ENCODE peak calls at places on chromosome 21, in five cellular contexts. One of them, this sample, is unnamed.

GRCh38 chr21:29290245-29290644 is 8.5 kb upstream of the BACH1 start:
- DNase-seq in testis: no peak
- DNase-seq in H9: no peak
- DNase-seq in ovary: no peak
- DNase-seq in lower lobe of right lung: no peak
- DNase-seq in this sample: no peak

GRCh38 chr21:35336534-35336933 is 287.4 kb upstream of the RUNX1 start:
- DNase-seq in H9: no peak
- DNase-seq in ovary: no peak
- DNase-seq in testis: peak; percentile 66
- DNase-seq in lower lobe of right lung: no peak
- DNase-seq in this sample: no peak

GRCh38 chr21:39630191-39630591 is 17.5 kb downstream of the B3GALT5 start:
- DNase-seq in lower lobe of right lung: no peak
- DNase-seq in H9: no peak
- DNase-seq in ovary: no peak
- DNase-seq in testis: no peak
- DNase-seq in this sample: no peak

GRCh38 chr21:35116777-35117176 is 67.7 kb upstream of the RUNX1 start:
- DNase-seq in ovary: no peak
- DNase-seq in testis: no peak
- DNase-seq in lower lobe of right lung: no peak
- DNase-seq in H9: no peak
- DNase-seq in this sample: no peak

GRCh38 chr21:26138615-26139257 is 31.8 kb downstream of the APP start:
- DNase-seq in testis: no peak
- DNase-seq in H9: no peak
- DNase-seq in ovary: no peak
- DNase-seq in lower lobe of right lung: no peak
- DNase-seq in this sample: no peak

GRCh38 chr21:29029524-29029923 is 5.1 kb downstream of the USP16 start:
- DNase-seq in ovary: no peak
- DNase-seq in H9: no peak
- DNase-seq in testis: no peak
- DNase-seq in lower lobe of right lung: no peak
- DNase-seq in this sample: no peak

GRCh38 chr21:15986277-15986676 is 256.5 kb downstream of the USP25 start:
- DNase-seq in H9: no peak
- DNase-seq in ovary: no peak
- DNase-seq in lower lobe of right lung: no peak
- DNase-seq in testis: no peak
- DNase-seq in this sample: no peak

GRCh38 chr21:15400905-15401304 is 328.9 kb upstream of the USP25 start:
- DNase-seq in lower lobe of right lung: no peak
- DNase-seq in H9: no peak
- DNase-seq in ovary: no peak
- DNase-seq in testis: no peak
- DNase-seq in this sample: no peak

GRCh38 chr21:39318091-39318959 is 4.9 kb upstream of the BRWD1 start:
- DNase-seq in H9: no peak
- DNase-seq in ovary: no peak
- DNase-seq in testis: no peak
- DNase-seq in lower lobe of right lung: no peak
- DNase-seq in this sample: no peak

GRCh38 chr21:39373634-39374033 is 24.7 kb upstream of the HMGN1 start:
- DNase-seq in H9: peak; percentile 40
- DNase-seq in lower lobe of right lung: no peak
- DNase-seq in testis: peak; percentile 34
- DNase-seq in ovary: no peak
- DNase-seq in this sample: no peak

GRCh38 chr21:39007532-39007931 is 175.7 kb downstream of the PSMG1 start:
- DNase-seq in lower lobe of right lung: no peak
- DNase-seq in H9: no peak
- DNase-seq in ovary: no peak
- DNase-seq in testis: no peak
- DNase-seq in this sample: no peak

GRCh38 chr21:32813265-32813903 is 41.8 kb upstream of the PAXBP1 start:
- DNase-seq in ovary: peak; percentile 55
- DNase-seq in H9: peak; percentile 46
- DNase-seq in testis: no peak
- DNase-seq in lower lobe of right lung: no peak
- DNase-seq in this sample: peak; percentile 42

GRCh38 chr21:26170471-26171309 is at the start of gene APP:
- DNase-seq in H9: peak; percentile 79
- DNase-seq in testis: peak; percentile 90
- DNase-seq in ovary: peak; percentile 86
- DNase-seq in lower lobe of right lung: peak; percentile 90
- DNase-seq in this sample: peak; percentile 86

GRCh38 chr21:15066231-15066577 is 1.4 kb upstream of the NRIP1 start:
- DNase-seq in testis: no peak
- DNase-seq in lower lobe of right lung: no peak
- DNase-seq in H9: no peak
- DNase-seq in ovary: no peak
- DNase-seq in this sample: no peak

GRCh38 chr21:35222541-35222941 is 173.4 kb upstream of the RUNX1 start:
- DNase-seq in ovary: no peak
- DNase-seq in lower lobe of right lung: no peak
- DNase-seq in testis: no peak
- DNase-seq in H9: no peak
- DNase-seq in this sample: no peak

GRCh38 chr21:35616090-35616489 is 444.2 kb downstream of the SETD4 start:
- DNase-seq in lower lobe of right lung: no peak
- DNase-seq in testis: no peak
- DNase-seq in ovary: no peak
- DNase-seq in H9: no peak
- DNase-seq in this sample: no peak

GRCh38 chr21:29237110-29238051 is 61.3 kb upstream of the BACH1 start:
- DNase-seq in H9: no peak
- DNase-seq in ovary: no peak
- DNase-seq in testis: peak; percentile 71
- DNase-seq in lower lobe of right lung: no peak
- DNase-seq in this sample: no peak

GRCh38 chr21:38984982-38985422 is 179.3 kb downstream of the ETS2 start:
- DNase-seq in lower lobe of right lung: no peak
- DNase-seq in testis: no peak
- DNase-seq in ovary: no peak
- DNase-seq in H9: no peak
- DNase-seq in this sample: no peak

GRCh38 chr21:14890141-14890540 is 174.7 kb downstream of the NRIP1 start:
- DNase-seq in ovary: no peak
- DNase-seq in testis: no peak
- DNase-seq in H9: no peak
- DNase-seq in lower lobe of right lung: no peak
- DNase-seq in this sample: no peak

GRCh38 chr21:38853421-38853919 is 47.7 kb downstream of the ETS2 start:
- DNase-seq in ovary: no peak
- DNase-seq in H9: no peak
- DNase-seq in lower lobe of right lung: no peak
- DNase-seq in testis: no peak
- DNase-seq in this sample: peak; percentile 33

GRCh38 chr21:32572574-32573420 is 12.5 kb downstream of the TCP10L start:
- DNase-seq in H9: no peak
- DNase-seq in ovary: no peak
- DNase-seq in testis: no peak
- DNase-seq in lower lobe of right lung: no peak
- DNase-seq in this sample: peak; percentile 72

GRCh38 chr21:32947736-32948135 is 78.0 kb upstream of the OLIG2 start:
- DNase-seq in H9: no peak
- DNase-seq in testis: no peak
- DNase-seq in lower lobe of right lung: no peak
- DNase-seq in ovary: no peak
- DNase-seq in this sample: no peak

GRCh38 chr21:15289246-15289645 is 224.4 kb upstream of the NRIP1 start:
- DNase-seq in H9: no peak
- DNase-seq in lower lobe of right lung: no peak
- DNase-seq in ovary: no peak
- DNase-seq in testis: no peak
- DNase-seq in this sample: no peak

GRCh38 chr21:24716306-24716918 is 890.9 kb downstream of the MRPL39 start:
- DNase-seq in lower lobe of right lung: no peak
- DNase-seq in testis: no peak
- DNase-seq in H9: no peak
- DNase-seq in ovary: no peak
- DNase-seq in this sample: no peak

GRCh38 chr21:35989185-35989735 is 71.1 kb downstream of the SETD4 start:
- DNase-seq in lower lobe of right lung: peak; percentile 64
- DNase-seq in H9: no peak
- DNase-seq in testis: no peak
- DNase-seq in ovary: no peak
- DNase-seq in this sample: no peak

GRCh38 chr21:25809013-25809412 is 74.2 kb downstream of the GABPA start:
- DNase-seq in testis: no peak
- DNase-seq in ovary: no peak
- DNase-seq in H9: no peak
- DNase-seq in lower lobe of right lung: no peak
- DNase-seq in this sample: no peak

DNA sequence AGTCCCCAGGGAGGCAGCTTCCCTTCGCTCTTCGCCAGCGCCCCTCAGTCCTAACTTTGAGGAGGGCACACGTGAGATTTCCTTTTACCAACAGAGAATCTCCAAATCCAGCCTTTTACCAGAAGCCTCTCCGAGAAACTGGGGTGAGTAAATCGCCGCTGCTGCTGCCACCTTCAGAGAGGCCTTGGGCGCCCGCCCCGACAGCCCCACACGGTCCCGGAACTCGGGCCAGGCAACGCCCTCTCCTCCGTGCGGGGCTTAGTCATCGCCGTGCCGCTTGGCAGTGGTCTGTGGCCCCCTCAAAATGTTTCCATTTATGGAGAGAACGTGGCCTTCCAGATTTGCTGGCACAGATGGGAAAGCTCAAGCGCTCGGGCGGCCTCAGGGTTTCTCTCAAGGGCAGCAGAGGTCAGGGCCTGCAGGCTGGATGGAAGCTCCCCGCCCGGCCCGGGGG is 41.4 kb upstream of the COL6A2 start:
- DNase-seq in H9: peak; percentile 38
- DNase-seq in ovary: peak; percentile 95
- DNase-seq in testis: peak; percentile 74
- DNase-seq in lower lobe of right lung: peak; percentile 53
- DNase-seq in this sample: peak; percentile 40
- H3K27ac ChIP-seq in H9: no peak overlapping the region
- H3K27ac ChIP-seq in ovary: peak overlapping the region; percentile 98
- H3K27ac ChIP-seq in testis: peak overlapping the region; percentile 89
- H3K27ac ChIP-seq in lower lobe of right lung: peak overlapping the region; percentile 80
- H3K27ac ChIP-seq in this sample: no peak overlapping the region

DNA sequence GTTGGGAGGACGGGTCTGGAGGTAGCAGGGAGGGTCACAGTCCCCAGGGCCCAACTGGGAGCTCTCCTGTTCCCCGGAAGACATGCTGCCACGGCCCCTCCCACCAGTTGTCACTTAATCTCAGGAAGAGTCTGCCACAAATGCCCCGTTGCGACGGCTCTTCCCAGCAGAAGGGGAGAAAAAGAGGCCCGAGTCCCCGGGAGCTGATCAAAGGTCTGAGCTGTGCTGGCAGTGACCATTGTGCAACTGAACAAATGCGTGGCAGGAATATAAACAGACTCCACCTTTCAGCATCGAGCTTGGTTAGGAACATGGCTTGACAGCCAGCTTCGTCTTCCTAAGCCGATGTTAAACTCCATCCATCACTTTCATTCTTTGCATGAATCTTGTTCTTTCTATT is 27.8 kb upstream of the ZBTB21 start:
- DNase-seq in testis: no peak
- DNase-seq in H9: no peak
- DNase-seq in lower lobe of right lung: peak; percentile 39
- DNase-seq in ovary: no peak
- DNase-seq in this sample: no peak
- H3K27ac ChIP-seq in testis: no peak overlapping the region
- H3K27ac ChIP-seq in H9: no peak overlapping the region
- H3K27ac ChIP-seq in lower lobe of right lung: no peak overlapping the region
- H3K27ac ChIP-seq in ovary: no peak overlapping the region
- H3K27ac ChIP-seq in this sample: no peak overlapping the region

DNA sequence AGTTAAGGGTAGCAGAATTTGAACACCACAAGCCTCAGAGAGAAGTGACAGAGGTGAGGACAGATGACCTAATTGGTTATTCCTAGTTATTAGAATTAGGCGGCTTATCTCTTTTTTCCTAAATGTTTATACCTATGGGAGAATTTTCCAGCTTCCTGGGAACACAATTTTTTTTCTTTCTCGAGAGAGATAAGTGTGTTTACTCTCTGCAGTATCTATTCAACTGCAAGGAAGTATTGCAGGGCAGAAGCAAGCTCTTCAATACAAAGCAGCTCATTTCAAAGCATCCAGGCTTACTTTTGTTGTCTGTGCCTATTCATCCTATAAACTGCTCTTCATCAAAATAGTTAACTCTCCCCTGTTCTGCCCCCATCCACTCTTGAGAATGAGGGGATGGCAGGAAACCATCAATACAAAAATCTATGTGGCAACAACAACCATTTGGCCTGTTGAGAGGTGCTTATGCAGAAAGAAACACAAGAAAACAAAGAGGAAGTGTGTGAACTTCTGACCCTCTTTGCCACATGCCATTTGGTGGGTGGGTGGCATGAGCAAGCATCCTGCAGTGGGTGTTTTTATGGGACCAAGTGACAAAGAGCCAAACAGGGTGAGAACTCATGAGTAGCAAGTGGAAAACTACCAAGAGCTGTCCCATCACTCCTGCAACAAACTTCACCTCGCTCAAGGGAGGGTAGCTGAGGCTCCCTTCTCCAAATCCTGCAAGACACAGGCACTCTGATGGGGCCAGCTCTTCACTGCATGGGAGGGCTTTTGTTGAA is 50.6 kb upstream of the MRPS6 start:
- DNase-seq in H9: no peak
- DNase-seq in testis: no peak
- DNase-seq in lower lobe of right lung: peak; percentile 51
- DNase-seq in ovary: no peak
- DNase-seq in this sample: no peak
- H3K27ac ChIP-seq in H9: no peak overlapping the region
- H3K27ac ChIP-seq in testis: no peak overlapping the region
- H3K27ac ChIP-seq in lower lobe of right lung: no peak overlapping the region
- H3K27ac ChIP-seq in ovary: no peak overlapping the region
- H3K27ac ChIP-seq in this sample: no peak overlapping the region

DNA sequence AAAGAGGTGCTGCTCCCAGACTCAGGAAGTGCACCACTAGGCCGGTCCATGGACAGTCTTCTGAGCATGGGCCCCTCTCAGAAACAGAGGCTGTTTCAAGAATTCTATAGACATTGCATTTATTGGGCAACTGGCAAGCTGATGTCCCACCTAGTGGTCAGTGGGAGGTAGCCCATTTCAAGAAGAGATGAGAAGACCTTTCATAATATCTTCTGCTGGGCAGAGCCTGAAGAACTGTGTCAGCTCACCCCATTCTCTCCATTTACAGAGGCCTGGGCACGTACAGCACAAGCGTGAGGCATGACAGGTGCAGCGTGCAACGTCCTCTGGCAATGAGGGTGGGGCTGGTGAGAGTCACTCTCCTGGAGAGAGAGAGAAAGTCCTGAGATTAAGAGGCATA is 216.0 kb downstream of the DYRK1A start:
- DNase-seq in testis: peak; percentile 69
- DNase-seq in H9: no peak
- DNase-seq in ovary: peak; percentile 38
- DNase-seq in lower lobe of right lung: no peak
- DNase-seq in this sample: peak; percentile 53
- H3K27ac ChIP-seq in testis: no peak overlapping the region
- H3K27ac ChIP-seq in H9: no peak overlapping the region
- H3K27ac ChIP-seq in ovary: no peak overlapping the region
- H3K27ac ChIP-seq in lower lobe of right lung: no peak overlapping the region
- H3K27ac ChIP-seq in this sample: no peak overlapping the region

GRCh38 chr21:42175110-42175710 is 43.7 kb upstream of the ABCG1 start:
- DNase-seq in ovary: no peak
- DNase-seq in testis: no peak
- DNase-seq in H9: no peak
- DNase-seq in lower lobe of right lung: no peak
- DNase-seq in this sample: no peak
- H3K27ac ChIP-seq in ovary: no peak overlapping the region
- H3K27ac ChIP-seq in testis: no peak overlapping the region
- H3K27ac ChIP-seq in H9: no peak overlapping the region
- H3K27ac ChIP-seq in lower lobe of right lung: no peak overlapping the region
- H3K27ac ChIP-seq in this sample: no peak overlapping the region